ENCODE peak calls at places on chromosomes 12 and 14, in four cellular contexts. One of them, this sample, is unnamed.

GRCh38 chr14:104202259-104203070 is 64.1 kb downstream of the KIF26A start:
- DNase-seq in suprapubic skin: no peak
- DNase-seq in uterus: no peak
- DNase-seq in transverse colon: peak; percentile 39
- DNase-seq in this sample: no peak

GRCh38 chr14:79354336-79354735 is 857.0 kb downstream of the DIO2 start:
- DNase-seq in suprapubic skin: no peak
- DNase-seq in uterus: no peak
- DNase-seq in transverse colon: no peak
- DNase-seq in this sample: no peak

GRCh38 chr14:98946995-98947394 is 325.0 kb downstream of the BCL11B start:
- DNase-seq in suprapubic skin: no peak
- DNase-seq in uterus: peak; percentile 26
- DNase-seq in transverse colon: no peak
- DNase-seq in this sample: no peak

GRCh38 chr14:70716958-70717357 is 75.2 kb downstream of the TTC9 start:
- DNase-seq in suprapubic skin: no peak
- DNase-seq in uterus: no peak
- DNase-seq in transverse colon: no peak
- DNase-seq in this sample: no peak

GRCh38 chr14:99078426-99078825 is 193.6 kb downstream of the BCL11B start:
- DNase-seq in suprapubic skin: no peak
- DNase-seq in uterus: no peak
- DNase-seq in transverse colon: no peak
- DNase-seq in this sample: no peak

GRCh38 chr14:31024577-31025334 is 693 bp upstream of the AP4S1 start:
- DNase-seq in suprapubic skin: no peak
- DNase-seq in uterus: no peak
- DNase-seq in transverse colon: no peak
- DNase-seq in this sample: no peak

GRCh38 chr12:51399893-51400292 is 8.7 kb upstream of the GALNT6 start:
- DNase-seq in suprapubic skin: no peak
- DNase-seq in uterus: no peak
- DNase-seq in transverse colon: peak; percentile 62
- DNase-seq in this sample: no peak

GRCh38 chr12:91272456-91273063 is 89.9 kb upstream of the DCN start:
- DNase-seq in suprapubic skin: peak; percentile 73
- DNase-seq in uterus: peak; percentile 84
- DNase-seq in transverse colon: peak; percentile 24
- DNase-seq in this sample: no peak

GRCh38 chr14:21168055-21168454 is 12.2 kb upstream of the OR5AU1 start:
- DNase-seq in suprapubic skin: no peak
- DNase-seq in uterus: no peak
- DNase-seq in transverse colon: no peak
- DNase-seq in this sample: no peak

GRCh38 chr12:130339946-130340345 is 2.3 kb downstream of the PIWIL1 start:
- DNase-seq in suprapubic skin: no peak
- DNase-seq in uterus: no peak
- DNase-seq in transverse colon: peak; percentile 47
- DNase-seq in this sample: no peak

GRCh38 chr12:131499160-131499863 is 211.6 kb upstream of the SFSWAP start:
- DNase-seq in suprapubic skin: no peak
- DNase-seq in uterus: peak; percentile 58
- DNase-seq in transverse colon: no peak
- DNase-seq in this sample: no peak

GRCh38 chr12:32821293-32822089 is 65.8 kb upstream of the YARS2 start:
- DNase-seq in suprapubic skin: no peak
- DNase-seq in uterus: no peak
- DNase-seq in transverse colon: no peak
- DNase-seq in this sample: no peak

GRCh38 chr12:32824596-32824995 is 68.9 kb upstream of the YARS2 start:
- DNase-seq in suprapubic skin: no peak
- DNase-seq in uterus: no peak
- DNase-seq in transverse colon: no peak
- DNase-seq in this sample: no peak

GRCh38 chr12:32819424-32819823 is 63.7 kb upstream of the YARS2 start:
- DNase-seq in suprapubic skin: no peak
- DNase-seq in uterus: no peak
- DNase-seq in transverse colon: no peak
- DNase-seq in this sample: no peak

GRCh38 chr12:32820376-32820931 is 64.8 kb upstream of the YARS2 start:
- DNase-seq in suprapubic skin: no peak
- DNase-seq in uterus: no peak
- DNase-seq in transverse colon: no peak
- DNase-seq in this sample: no peak

DNA sequence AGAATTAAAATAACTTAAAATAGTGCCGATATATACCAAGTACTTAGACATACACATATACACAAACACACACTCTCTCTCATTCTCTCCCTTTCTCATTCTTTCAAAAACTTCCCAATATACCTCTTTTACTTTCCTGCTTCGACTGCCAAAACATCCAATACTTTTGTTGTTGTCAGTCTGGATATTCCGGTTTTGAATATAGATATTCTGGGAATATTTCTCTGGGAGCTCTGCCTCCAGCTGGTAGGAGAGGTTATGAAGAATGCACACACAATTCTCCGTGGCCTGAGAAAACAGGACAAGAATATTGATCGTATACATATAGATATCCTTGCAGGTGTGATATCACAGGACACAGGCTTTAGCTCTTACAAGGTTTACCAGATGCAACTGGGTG is 66.6 kb upstream of the YARS2 start:
- DNase-seq in suprapubic skin: no peak
- DNase-seq in uterus: no peak
- DNase-seq in transverse colon: no peak
- DNase-seq in this sample: no peak
- TF ChIP-seq CTCF in suprapubic skin: no peak
- TF ChIP-seq CTCF in uterus: no peak
- TF ChIP-seq CTCF in transverse colon: no peak
- TF ChIP-seq CTCF in this sample: no peak

GRCh38 chr12:47834199-47835016 is 14.7 kb upstream of the HDAC7 start:
- DNase-seq in suprapubic skin: no peak
- DNase-seq in uterus: no peak
- DNase-seq in transverse colon: no peak
- DNase-seq in this sample: no peak

GRCh38 chr12:47833591-47834012 is 13.9 kb upstream of the HDAC7 start:
- DNase-seq in suprapubic skin: no peak
- DNase-seq in uterus: no peak
- DNase-seq in transverse colon: no peak
- DNase-seq in this sample: no peak

GRCh38 chr12:47829584-47829983 is 9.9 kb upstream of the HDAC7 start:
- DNase-seq in suprapubic skin: no peak
- DNase-seq in uterus: no peak
- DNase-seq in transverse colon: no peak
- DNase-seq in this sample: no peak

GRCh38 chr12:47835017-47835830 is 15.5 kb upstream of the HDAC7 start:
- DNase-seq in suprapubic skin: no peak
- DNase-seq in uterus: no peak
- DNase-seq in transverse colon: no peak
- DNase-seq in this sample: no peak

DNA sequence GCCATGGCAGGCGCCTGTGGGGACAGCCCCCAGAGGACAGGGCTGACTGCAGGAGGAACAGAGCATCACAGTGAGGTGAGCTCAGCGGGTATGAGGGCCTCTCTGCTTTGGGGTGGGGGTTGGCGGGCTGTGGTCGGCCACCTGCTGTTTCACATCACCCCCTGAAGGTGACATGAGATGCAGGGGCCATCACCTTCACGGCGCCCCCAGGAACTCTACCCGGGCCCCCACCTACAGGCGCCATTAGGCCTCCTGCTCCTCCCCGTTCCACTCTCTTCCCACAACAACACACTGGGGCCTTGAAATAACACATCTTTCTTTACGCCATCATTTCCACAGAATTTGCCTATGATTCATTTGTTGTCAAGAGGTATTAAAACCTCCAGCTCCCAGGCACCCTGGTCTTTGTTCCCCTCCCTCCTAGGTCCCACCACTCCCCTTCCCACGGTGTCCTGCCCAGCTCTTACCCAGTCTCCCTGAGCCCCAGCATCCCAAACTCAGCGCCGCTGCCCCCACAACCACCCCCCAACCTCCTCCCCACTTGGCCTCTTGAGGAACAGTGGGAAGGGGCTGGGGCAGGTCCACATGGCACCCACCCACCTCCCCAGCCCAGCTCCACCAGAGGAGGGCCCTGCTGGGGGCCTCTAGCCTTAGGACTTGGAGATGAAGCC is 12.7 kb upstream of the HDAC7 start:
- DNase-seq in suprapubic skin: no peak
- DNase-seq in uterus: no peak
- DNase-seq in transverse colon: no peak
- DNase-seq in this sample: no peak
- TF ChIP-seq POLR2A in suprapubic skin: no peak
- TF ChIP-seq POLR2A in uterus: no peak
- TF ChIP-seq POLR2A in transverse colon: no peak
- TF ChIP-seq POLR2A in this sample: no peak

DNA sequence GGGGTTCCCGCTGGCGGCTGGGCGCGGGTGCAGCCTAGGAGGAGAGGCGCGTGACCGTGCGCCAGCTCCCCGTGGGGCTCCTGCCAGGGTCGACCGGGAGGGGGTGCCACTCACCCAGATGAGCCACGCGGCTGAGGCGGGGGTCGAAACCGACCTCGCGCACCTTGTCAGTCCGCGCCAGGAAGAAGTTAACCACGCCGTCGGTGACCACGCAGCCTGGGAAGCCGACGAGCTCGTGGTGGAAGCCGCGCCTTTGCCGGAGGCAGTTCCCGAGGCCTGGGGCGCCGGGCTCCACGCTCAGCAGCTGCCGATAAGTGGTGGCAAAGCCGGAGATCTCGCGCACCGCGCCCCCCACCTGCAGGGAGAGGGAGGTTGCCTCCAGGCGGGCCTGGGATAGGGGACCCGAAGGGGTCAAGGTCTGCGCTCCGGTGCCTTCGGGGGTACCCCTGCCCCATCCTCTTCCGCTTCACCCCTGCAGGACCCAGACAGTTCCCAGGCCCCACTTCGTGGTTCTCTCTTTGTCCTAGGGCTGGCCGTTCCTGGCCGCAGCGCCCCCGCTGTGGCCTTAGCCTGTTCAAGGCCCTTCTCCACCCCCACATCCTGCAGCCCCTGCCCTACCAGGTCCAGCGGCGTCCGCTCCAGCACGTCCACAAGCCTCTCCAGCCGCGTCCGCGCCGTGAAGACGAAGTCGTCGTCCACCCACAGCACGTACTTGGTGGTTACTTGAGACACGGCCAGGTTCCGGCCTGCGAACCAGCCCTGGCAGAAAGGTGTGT is 5.3 kb downstream of the B4GALNT1 start:
- DNase-seq in suprapubic skin: peak; percentile 60
- DNase-seq in uterus: peak; percentile 14
- DNase-seq in transverse colon: no peak
- DNase-seq in this sample: peak; percentile 45
- TF ChIP-seq CTCF in suprapubic skin: no peak
- TF ChIP-seq CTCF in uterus: no peak
- TF ChIP-seq CTCF in transverse colon: no peak
- TF ChIP-seq CTCF in this sample: peak; percentile 11

GRCh38 chr14:96391293-96392118 is 422 bp upstream of the AK7 start:
- DNase-seq in suprapubic skin: peak; percentile 98
- DNase-seq in uterus: peak; percentile 95
- DNase-seq in transverse colon: peak; percentile 99
- DNase-seq in this sample: peak; percentile 100
- TF ChIP-seq POLR2A in suprapubic skin: no peak
- TF ChIP-seq POLR2A in uterus: no peak
- TF ChIP-seq POLR2A in transverse colon: peak; percentile 51
- TF ChIP-seq POLR2A in this sample: no peak

GRCh38 chr12:85920324-85920947 is 46.3 kb downstream of the NTS start:
- DNase-seq in suprapubic skin: no peak
- DNase-seq in uterus: no peak
- DNase-seq in transverse colon: no peak
- DNase-seq in this sample: no peak
- TF ChIP-seq CTCF in suprapubic skin: peak; percentile 14
- TF ChIP-seq CTCF in uterus: peak; percentile 53
- TF ChIP-seq CTCF in transverse colon: peak; percentile 49
- TF ChIP-seq CTCF in this sample: peak; percentile 74

GRCh38 chr14:74612346-74613021 is 447 bp upstream of the LTBP2 start:
- DNase-seq in suprapubic skin: no peak
- DNase-seq in uterus: peak; percentile 83
- DNase-seq in transverse colon: peak; percentile 82
- DNase-seq in this sample: peak; percentile 79
- TF ChIP-seq POLR2A in suprapubic skin: no peak
- TF ChIP-seq POLR2A in uterus: peak; percentile 22
- TF ChIP-seq POLR2A in transverse colon: no peak
- TF ChIP-seq POLR2A in this sample: no peak

DNA sequence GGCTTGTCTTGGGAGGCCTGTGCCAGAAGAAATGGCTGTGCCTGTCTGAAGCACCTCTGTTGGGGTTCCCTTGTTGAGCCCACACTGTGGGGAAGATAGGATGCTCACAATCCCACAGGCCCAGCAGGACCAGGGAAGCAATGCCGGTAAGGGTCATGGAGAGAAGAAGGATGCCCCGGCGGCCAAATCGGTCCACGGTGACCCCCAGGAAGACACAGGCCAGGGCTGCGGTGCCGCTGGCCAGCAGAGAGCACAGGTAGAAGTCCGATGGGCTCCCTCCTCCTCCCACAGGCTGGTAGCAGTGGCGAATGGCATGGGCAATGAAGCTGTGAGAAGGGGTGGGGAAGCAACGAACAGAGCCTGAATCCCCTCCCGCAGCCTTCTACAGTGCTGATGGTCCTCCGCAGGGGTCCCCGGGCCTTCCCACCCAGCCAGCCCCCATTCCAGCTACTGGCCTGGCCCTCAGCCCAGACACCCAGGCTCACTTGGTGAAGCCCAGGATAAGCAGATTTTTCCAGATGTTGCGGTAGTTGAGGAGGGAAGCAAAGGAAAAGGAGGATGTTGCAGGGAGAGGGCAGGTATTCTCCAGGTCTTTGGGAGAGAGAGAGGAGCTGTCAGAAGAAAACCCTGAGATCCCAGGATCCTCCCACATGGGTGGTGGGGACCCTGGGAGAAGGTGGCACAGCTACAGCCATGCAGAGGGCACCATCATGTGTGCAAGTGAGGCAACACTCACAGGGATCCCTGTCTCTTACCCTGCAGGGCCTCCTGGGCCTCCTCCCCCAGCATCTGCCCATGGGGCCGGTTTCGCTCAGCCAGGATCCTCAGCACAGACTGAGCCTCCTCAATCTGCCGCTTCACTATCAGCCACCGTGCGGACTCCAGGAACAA is 5.0 kb downstream of the SLC22A17 start:
- DNase-seq in suprapubic skin: no peak
- DNase-seq in uterus: no peak
- DNase-seq in transverse colon: no peak
- DNase-seq in this sample: peak; percentile 29
- TF ChIP-seq CTCF in suprapubic skin: no peak
- TF ChIP-seq CTCF in uterus: no peak
- TF ChIP-seq CTCF in transverse colon: no peak
- TF ChIP-seq CTCF in this sample: no peak

This sample was measured in right lobe of liver.